ENCODE peak calls at places on chromosomes 3 and 15, in four cellular contexts. N, P, V and L are unnamed samples.

GRCh38 chr3:161345023-161345422 is 26.3 kb downstream of the SPTSSB start:
- DNase-seq in N (no peak), V (no peak), P (no peak), L (no peak)

GRCh38 chr3:147449669-147450068 is 40.5 kb downstream of the ZIC1 start:
- DNase-seq in P (no peak), N (no peak), V (no peak), L (no peak)

GRCh38 chr3:144497452-144497851 is 525.8 kb downstream of the DIPK2A start:
- DNase-seq in N (no peak), P (no peak), V (no peak), L (no peak)

GRCh38 chr3:100953103-100953502 is 40.1 kb downstream of the ABI3BP start:
- DNase-seq in N (no peak), P (no peak), V (no peak), L (no peak)

GRCh38 chr3:78875431-78875830 is 892.4 kb downstream of the ROBO1 start:
- DNase-seq in N (no peak), V (no peak), P (no peak), L (no peak)

GRCh38 chr15:33008284-33009011 is 186.1 kb downstream of the FMN1 start:
- DNase-seq in P (no peak), V (no peak), N (no peak), L (no peak)

GRCh38 chr15:98786706-98787105 is 138.4 kb downstream of the IGF1R start:
- DNase-seq in N (no peak), V (no peak), P (no peak), L (no peak)

GRCh38 chr15:99197861-99198260 is 51.5 kb downstream of the TTC23 start:
- DNase-seq in N (no peak), V (no peak), P (no peak), L (no peak)

GRCh38 chr3:179446501-179446900 is 4.8 kb downstream of the GNB4 start:
- DNase-seq in P (no peak), V (no peak), N (no peak), L (no peak)

GRCh38 chr3:150605998-150606641 is 3.0 kb downstream of the SELENOT start:
- DNase-seq in V (no peak), P (no peak), N (no peak), L (peak)

GRCh38 chr3:130925628-130926027 is 31.7 kb downstream of the ATP2C1 start:
- DNase-seq in P (no peak), N (no peak), V (no peak), L (no peak)

GRCh38 chr15:38316311-38316710 is 63.7 kb downstream of the SPRED1 start:
- DNase-seq in V (no peak), P (no peak), N (no peak), L (no peak)

GRCh38 chr3:189143321-189143720 is 28.4 kb upstream of the TPRG1 start:
- DNase-seq in P (no peak), V (no peak), N (no peak), L (no peak)

GRCh38 chr3:111151438-111151837 is 79.8 kb downstream of the NECTIN3 start:
- DNase-seq in P (no peak), N (no peak), V (no peak), L (no peak)

GRCh38 chr15:37059051-37059450 is 41.3 kb downstream of the MEIS2 start:
- DNase-seq in P (no peak), N (no peak), V (no peak), L (no peak)

GRCh38 chr3:119637679-119638525 is 22.5 kb downstream of the POPDC2 start:
- DNase-seq in P (no peak), N (no peak), V (no peak), L (no peak)

GRCh38 chr3:46708401-46709146 is 7.4 kb downstream of the TMIE start:
- DNase-seq in N (no peak), V (peak), P (peak), L (no peak)

GRCh38 chr3:140359198-140359995 is 318.5 kb upstream of the TRIM42 start:
- DNase-seq in V (no peak), N (no peak), P (no peak), L (no peak)

GRCh38 chr15:101084801-101085200 is 165.6 kb downstream of the LRRK1 start:
- DNase-seq in N (no peak), P (no peak), V (no peak), L (no peak)

GRCh38 chr15:59394166-59394661 is 21.5 kb upstream of the MYO1E start:
- DNase-seq in P (no peak), V (no peak), N (no peak), L (no peak)

GRCh38 chr15:36883705-36884355 is 216.5 kb downstream of the MEIS2 start:
- DNase-seq in V (peak), P (peak), N (peak), L (peak)

GRCh38 chr3:146065573-146066006 is 95.4 kb downstream of the PLOD2 start:
- DNase-seq in P (no peak), V (no peak), N (no peak), L (no peak)

GRCh38 chr15:63185206-63185605 is 4.2 kb upstream of the RAB8B start:
- DNase-seq in N (no peak), P (no peak), V (no peak), L (no peak)

GRCh38 chr3:3666664-3667063 is 132.6 kb upstream of the LRRN1 start:
- DNase-seq in V (no peak), P (no peak), N (no peak), L (no peak)

GRCh38 chr3:24185738-24186384 is 240.8 kb downstream of the NR1D2 start:
- DNase-seq in P (no peak), V (no peak), N (no peak), L (no peak)

GRCh38 chr3:133977568-133977967 is 52.2 kb downstream of the SLCO2A1 start:
- DNase-seq in V (no peak), P (no peak), N (no peak), L (no peak)

GRCh38 chr3:126103121-126104027 is 19.4 kb upstream of the SLC41A3 start:
- DNase-seq in P (peak), V (no peak), N (peak), L (no peak)
- TF ChIP-seq CTCF in P (no peak), V (no peak), N (no peak), L (no peak)

GRCh38 chr15:88255496-88256171 is 905 bp downstream of the NTRK3 start:
- DNase-seq in P (no peak), V (no peak), N (peak), L (peak)

GRCh38 chr15:88255109-88255495 is 1.4 kb downstream of the NTRK3 start:
- DNase-seq in V (no peak), N (no peak), P (no peak), L (no peak)

GRCh38 chr15:88249220-88249619 is 7.3 kb downstream of the NTRK3 start:
- DNase-seq in P (no peak), V (no peak), N (no peak), L (no peak)

GRCh38 chr15:88250826-88251225 is 5.7 kb downstream of the NTRK3 start:
- DNase-seq in V (no peak), P (no peak), N (no peak), L (no peak)

GRCh38 chr15:88252441-88252840 is 4.1 kb downstream of the NTRK3 start:
- DNase-seq in N (no peak), V (no peak), P (no peak), L (no peak)
- TF ChIP-seq CTCF in N (no peak), V (no peak), P (no peak), L (no peak)

DNA sequence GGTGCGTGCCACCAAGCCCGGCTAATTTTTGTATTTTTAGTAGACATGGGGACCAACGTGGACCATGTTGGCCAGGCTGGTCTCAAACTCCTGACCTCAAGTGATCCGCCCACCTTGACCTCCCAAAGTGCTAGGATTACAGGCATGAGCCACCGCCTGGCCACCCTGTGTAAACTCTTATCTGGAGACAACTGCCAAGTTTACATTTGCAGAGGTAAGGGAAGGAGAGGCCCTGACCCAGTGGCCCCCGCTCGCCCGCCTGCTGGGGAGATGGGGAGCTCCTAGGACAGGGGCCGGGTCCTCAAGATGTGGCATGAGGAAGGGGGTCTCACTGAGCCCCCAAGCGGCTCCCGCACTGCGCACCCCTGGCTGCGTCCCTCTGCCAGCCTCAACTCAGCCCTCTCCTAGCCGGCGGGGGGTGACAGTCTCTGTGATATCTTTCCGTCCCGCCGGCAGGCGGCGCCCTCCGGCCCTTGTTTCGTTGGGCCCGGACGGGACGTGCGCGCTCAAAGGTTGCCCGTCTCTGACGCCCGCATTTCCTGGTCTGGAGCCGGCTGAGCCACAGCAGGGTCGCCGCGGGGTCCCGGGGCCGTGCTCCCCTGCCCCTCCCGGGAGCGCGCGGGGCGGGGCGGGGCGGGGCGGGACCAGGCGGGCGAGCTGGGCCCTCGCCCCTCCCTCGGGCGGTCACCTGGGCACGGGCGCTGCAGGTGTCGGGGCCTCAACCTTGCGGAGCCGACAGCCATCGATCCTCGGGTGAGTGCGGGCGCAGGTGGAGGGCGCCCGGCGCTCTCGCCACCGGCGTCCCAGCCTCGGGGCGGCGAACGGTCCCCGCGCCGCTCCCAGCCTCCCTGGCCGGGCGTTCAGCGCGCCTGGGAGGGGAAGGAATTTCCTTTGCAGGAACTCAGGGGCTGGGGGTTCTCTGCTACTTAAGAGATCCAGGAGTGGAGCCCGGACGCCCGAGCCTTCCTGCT is at the start of gene GPR160:
- DNase-seq in V (peak), N (peak), P (peak), L (peak)
- TF ChIP-seq CTCF in V (peak), N (peak), P (peak), L (peak)

GRCh38 chr3:126982125-126982521 is 792 bp upstream of the PLXNA1 start:
- DNase-seq in N (no peak), P (no peak), V (no peak), L (no peak)

GRCh38 chr3:126984391-126985142 is 1.7 kb downstream of the PLXNA1 start:
- DNase-seq in N (no peak), V (no peak), P (no peak), L (no peak)

GRCh38 chr3:126983653-126984390 is 907 bp downstream of the PLXNA1 start:
- DNase-seq in N (no peak), P (peak), V (no peak), L (no peak)

GRCh38 chr3:126982522-126983175 is at the start of gene PLXNA1:
- DNase-seq in P (peak), N (no peak), V (peak), L (peak)

DNA sequence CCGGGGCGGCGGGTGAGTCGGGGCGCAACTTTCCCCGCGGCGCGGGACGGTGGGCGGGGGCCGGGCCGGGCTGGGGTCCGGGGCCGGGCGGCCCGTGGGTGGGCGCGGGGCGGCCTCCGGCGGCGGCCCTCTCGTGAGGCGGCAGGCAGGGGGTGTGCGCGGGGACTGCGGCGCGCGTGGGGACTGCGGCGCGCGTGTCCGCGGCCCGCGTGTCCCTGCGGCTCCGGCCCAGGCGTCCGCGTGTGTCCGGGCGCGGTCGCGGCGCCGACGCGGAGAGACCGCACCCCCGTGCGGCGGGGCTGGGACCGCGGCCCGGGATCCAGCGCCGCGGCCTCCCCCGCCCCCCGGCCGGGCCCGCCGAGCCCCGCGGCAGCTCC is 349 bp downstream of the PLXNA1 start:
- DNase-seq in N (no peak), V (no peak), P (no peak), L (no peak)
- TF ChIP-seq CTCF in N (no peak), V (no peak), P (no peak), L (no peak)

GRCh38 chr3:182621435-182622240 is 171.7 kb upstream of the ATP11B start:
- DNase-seq in N (no peak), V (no peak), P (no peak), L (no peak)
- TF ChIP-seq CTCF in N (no peak), V (no peak), P (no peak), L (no peak)

GRCh38 chr3:27138562-27138961 is 230.6 kb downstream of the NEK10 start:
- DNase-seq in P (no peak), N (peak), V (peak), L (no peak)

GRCh38 chr3:27145719-27146118 is 223.5 kb downstream of the NEK10 start:
- DNase-seq in N (no peak), V (no peak), P (no peak), L (no peak)

GRCh38 chr3:27138005-27138404 is 231.2 kb downstream of the NEK10 start:
- DNase-seq in N (no peak), P (no peak), V (no peak), L (peak)

GRCh38 chr3:27146786-27147185 is 222.4 kb downstream of the NEK10 start:
- DNase-seq in P (no peak), V (no peak), N (no peak), L (no peak)

DNA sequence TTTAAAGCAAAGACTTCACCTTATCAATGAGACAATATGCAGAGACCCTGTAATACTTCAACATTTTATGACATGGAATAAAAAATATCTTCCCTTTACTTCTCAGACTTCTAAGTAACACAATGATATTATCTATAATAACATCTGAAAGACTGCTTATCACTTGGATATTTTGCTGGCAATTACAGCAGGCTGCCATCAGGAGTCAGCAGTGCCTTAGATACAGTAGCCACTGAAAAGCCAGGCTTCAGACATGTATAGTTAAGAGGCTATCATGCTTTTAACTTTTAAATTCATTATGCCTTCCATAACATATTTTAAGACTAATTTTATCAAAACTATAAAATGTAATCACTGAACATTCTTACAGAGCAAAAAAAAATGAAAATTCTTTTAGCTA is 227.5 kb downstream of the NEK10 start:
- DNase-seq in P (no peak), V (no peak), N (no peak), L (no peak)
- TF ChIP-seq CTCF in P (no peak), V (no peak), N (no peak), L (no peak)

GRCh38 chr3:171172070-171172469 is 145.6 kb upstream of the SLC2A2 start:
- DNase-seq in V (no peak), P (no peak), N (no peak), L (no peak)
- TF ChIP-seq CTCF in V (peak), P (no peak), N (no peak), L (no peak)

GRCh38 chr3:31815006-31815405 is 166.1 kb downstream of the OSBPL10 start:
- DNase-seq in N (no peak), P (no peak), V (no peak), L (no peak)

GRCh38 chr3:31817411-31817966 is 163.6 kb downstream of the OSBPL10 start:
- DNase-seq in N (no peak), V (no peak), P (no peak), L (no peak)

GRCh38 chr3:31813686-31814085 is 167.4 kb downstream of the OSBPL10 start:
- DNase-seq in V (no peak), N (no peak), P (no peak), L (no peak)

GRCh38 chr3:31813197-31813596 is 167.9 kb downstream of the OSBPL10 start:
- DNase-seq in P (no peak), V (no peak), N (no peak), L (no peak)

GRCh38 chr3:31815631-31816440 is 165.2 kb downstream of the OSBPL10 start:
- DNase-seq in N (no peak), P (no peak), V (no peak), L (no peak)
- TF ChIP-seq CTCF in N (no peak), P (no peak), V (no peak), L (no peak)